ENCODE peak calls at places on chromosome 15, in six cellular contexts. One of them, this sample, is unnamed.

GRCh38 chr15:92869977-92870644 is 30.0 kb upstream of the CHD2 start:
- DNase-seq in immature natural killer cell: no peak
- DNase-seq in NCI-H524: no peak
- DNase-seq in nephron progenitor cell: no peak
- DNase-seq in right atrium auricular region: no peak
- DNase-seq in AG08396: no peak
- DNase-seq in this sample: no peak

GRCh38 chr15:25182098-25182478 is 227.3 kb downstream of the SNRPN start:
- DNase-seq in right atrium auricular region: peak
- DNase-seq in NCI-H524: no peak
- DNase-seq in AG08396: no peak
- DNase-seq in nephron progenitor cell: no peak
- DNase-seq in immature natural killer cell: no peak
- DNase-seq in this sample: no peak

GRCh38 chr15:34011476-34011875 is 27.5 kb downstream of the AVEN start:
- DNase-seq in NCI-H524: no peak
- DNase-seq in right atrium auricular region: no peak
- DNase-seq in immature natural killer cell: no peak
- DNase-seq in nephron progenitor cell: no peak
- DNase-seq in AG08396: no peak
- DNase-seq in this sample: no peak

GRCh38 chr15:84598993-84599392 is 1.8 kb upstream of the ZSCAN2 start:
- DNase-seq in nephron progenitor cell: peak
- DNase-seq in AG08396: peak
- DNase-seq in NCI-H524: peak
- DNase-seq in immature natural killer cell: peak
- DNase-seq in right atrium auricular region: no peak
- DNase-seq in this sample: no peak

GRCh38 chr15:68546318-68546717 is 32.5 kb upstream of the CORO2B start:
- DNase-seq in nephron progenitor cell: no peak
- DNase-seq in right atrium auricular region: no peak
- DNase-seq in immature natural killer cell: no peak
- DNase-seq in NCI-H524: no peak
- DNase-seq in AG08396: no peak
- DNase-seq in this sample: no peak

GRCh38 chr15:52103217-52104207 is 9.1 kb downstream of the BCL2L10 start:
- DNase-seq in right atrium auricular region: peak
- DNase-seq in nephron progenitor cell: no peak
- DNase-seq in immature natural killer cell: no peak
- DNase-seq in NCI-H524: no peak
- DNase-seq in AG08396: peak
- DNase-seq in this sample: no peak

GRCh38 chr15:57502116-57502515 is 89.6 kb upstream of the MYZAP start:
- DNase-seq in nephron progenitor cell: no peak
- DNase-seq in AG08396: no peak
- DNase-seq in NCI-H524: no peak
- DNase-seq in immature natural killer cell: no peak
- DNase-seq in right atrium auricular region: no peak
- DNase-seq in this sample: no peak

GRCh38 chr15:98524838-98525540 is 123.3 kb upstream of the IGF1R start:
- DNase-seq in immature natural killer cell: no peak
- DNase-seq in NCI-H524: no peak
- DNase-seq in AG08396: no peak
- DNase-seq in nephron progenitor cell: no peak
- DNase-seq in right atrium auricular region: no peak
- DNase-seq in this sample: no peak

GRCh38 chr15:83656192-83656591 is 2.3 kb downstream of the ADAMTSL3 start:
- DNase-seq in immature natural killer cell: no peak
- DNase-seq in AG08396: no peak
- DNase-seq in NCI-H524: no peak
- DNase-seq in nephron progenitor cell: no peak
- DNase-seq in right atrium auricular region: no peak
- DNase-seq in this sample: peak

GRCh38 chr15:66004618-66005262 is 135.4 kb downstream of the RAB11A start:
- DNase-seq in immature natural killer cell: no peak
- DNase-seq in AG08396: peak
- DNase-seq in NCI-H524: no peak
- DNase-seq in right atrium auricular region: no peak
- DNase-seq in nephron progenitor cell: peak
- DNase-seq in this sample: no peak

GRCh38 chr15:39704684-39705083 is 78.0 kb downstream of the FSIP1 start:
- DNase-seq in right atrium auricular region: no peak
- DNase-seq in immature natural killer cell: no peak
- DNase-seq in AG08396: peak
- DNase-seq in NCI-H524: no peak
- DNase-seq in nephron progenitor cell: no peak
- DNase-seq in this sample: no peak

GRCh38 chr15:41603941-41604660 is 45.1 kb downstream of the TYRO3 start:
- DNase-seq in nephron progenitor cell: peak
- DNase-seq in immature natural killer cell: peak
- DNase-seq in AG08396: peak
- DNase-seq in right atrium auricular region: peak
- DNase-seq in NCI-H524: peak
- DNase-seq in this sample: no peak

GRCh38 chr15:99438222-99438592 is 127.6 kb upstream of the MEF2A start:
- DNase-seq in NCI-H524: no peak
- DNase-seq in nephron progenitor cell: no peak
- DNase-seq in immature natural killer cell: no peak
- DNase-seq in right atrium auricular region: peak
- DNase-seq in AG08396: no peak
- DNase-seq in this sample: no peak

GRCh38 chr15:35755237-35755802 is 209.4 kb upstream of the DPH6 start:
- DNase-seq in immature natural killer cell: no peak
- DNase-seq in AG08396: no peak
- DNase-seq in nephron progenitor cell: no peak
- DNase-seq in NCI-H524: no peak
- DNase-seq in right atrium auricular region: no peak
- DNase-seq in this sample: no peak

GRCh38 chr15:66877558-66878285 is 175.7 kb downstream of the SMAD6 start:
- DNase-seq in NCI-H524: no peak
- DNase-seq in nephron progenitor cell: peak
- DNase-seq in AG08396: no peak
- DNase-seq in right atrium auricular region: peak
- DNase-seq in immature natural killer cell: no peak
- DNase-seq in this sample: peak

GRCh38 chr15:101689901-101690300 is 34.4 kb downstream of the TARS3 start:
- DNase-seq in right atrium auricular region: no peak
- DNase-seq in nephron progenitor cell: no peak
- DNase-seq in AG08396: peak
- DNase-seq in NCI-H524: no peak
- DNase-seq in immature natural killer cell: no peak
- DNase-seq in this sample: peak

GRCh38 chr15:100671858-100672543 is 69.6 kb downstream of the ASB7 start:
- DNase-seq in right atrium auricular region: no peak
- DNase-seq in immature natural killer cell: no peak
- DNase-seq in nephron progenitor cell: peak
- DNase-seq in AG08396: peak
- DNase-seq in NCI-H524: peak
- DNase-seq in this sample: no peak

GRCh38 chr15:74873756-74874424 is 725 bp upstream of the SCAMP2 start:
- DNase-seq in nephron progenitor cell: peak
- DNase-seq in immature natural killer cell: no peak
- DNase-seq in NCI-H524: no peak
- DNase-seq in right atrium auricular region: peak
- DNase-seq in AG08396: peak
- DNase-seq in this sample: no peak

GRCh38 chr15:72345280-72345679 is 25.3 kb upstream of the CELF6 start:
- DNase-seq in right atrium auricular region: no peak
- DNase-seq in NCI-H524: no peak
- DNase-seq in immature natural killer cell: no peak
- DNase-seq in nephron progenitor cell: no peak
- DNase-seq in AG08396: no peak
- DNase-seq in this sample: no peak

GRCh38 chr15:39587291-39587909 is 6.5 kb downstream of the THBS1 start:
- DNase-seq in nephron progenitor cell: no peak
- DNase-seq in right atrium auricular region: no peak
- DNase-seq in AG08396: no peak
- DNase-seq in immature natural killer cell: no peak
- DNase-seq in NCI-H524: no peak
- DNase-seq in this sample: no peak

GRCh38 chr15:74863239-74864056 is 9.7 kb downstream of the SCAMP2 start:
- DNase-seq in AG08396: no peak
- DNase-seq in immature natural killer cell: no peak
- DNase-seq in NCI-H524: no peak
- DNase-seq in right atrium auricular region: no peak
- DNase-seq in nephron progenitor cell: no peak
- DNase-seq in this sample: no peak

GRCh38 chr15:38648116-38648843 is 83.7 kb upstream of the RASGRP1 start:
- DNase-seq in NCI-H524: no peak
- DNase-seq in right atrium auricular region: no peak
- DNase-seq in nephron progenitor cell: no peak
- DNase-seq in AG08396: no peak
- DNase-seq in immature natural killer cell: no peak
- DNase-seq in this sample: no peak

GRCh38 chr15:63601026-63601726 is 4.0 kb downstream of the FBXL22 start:
- DNase-seq in NCI-H524: no peak
- DNase-seq in right atrium auricular region: no peak
- DNase-seq in AG08396: peak
- DNase-seq in nephron progenitor cell: peak
- DNase-seq in immature natural killer cell: peak
- DNase-seq in this sample: peak

GRCh38 chr15:90592144-90592887 is 62.6 kb downstream of the CRTC3 start:
- DNase-seq in right atrium auricular region: no peak
- DNase-seq in immature natural killer cell: no peak
- DNase-seq in nephron progenitor cell: no peak
- DNase-seq in AG08396: peak
- DNase-seq in NCI-H524: no peak
- DNase-seq in this sample: no peak

GRCh38 chr15:81296673-81297072 is 27.3 kb downstream of the STARD5 start:
- DNase-seq in immature natural killer cell: peak
- DNase-seq in AG08396: no peak
- DNase-seq in right atrium auricular region: no peak
- DNase-seq in nephron progenitor cell: no peak
- DNase-seq in NCI-H524: no peak
- DNase-seq in this sample: no peak

GRCh38 chr15:29596266-29596665 is 226.0 kb downstream of the TJP1 start:
- DNase-seq in right atrium auricular region: no peak
- DNase-seq in AG08396: peak
- DNase-seq in nephron progenitor cell: no peak
- DNase-seq in NCI-H524: peak
- DNase-seq in immature natural killer cell: no peak
- DNase-seq in this sample: peak

GRCh38 chr15:49270541-49271421 is 100.7 kb downstream of the GALK2 start:
- DNase-seq in nephron progenitor cell: no peak
- DNase-seq in right atrium auricular region: peak
- DNase-seq in AG08396: peak
- DNase-seq in immature natural killer cell: no peak
- DNase-seq in NCI-H524: no peak
- DNase-seq in this sample: no peak

GRCh38 chr15:89051875-89052274 is 36.4 kb upstream of the ABHD2 start:
- DNase-seq in immature natural killer cell: no peak
- DNase-seq in right atrium auricular region: no peak
- DNase-seq in nephron progenitor cell: no peak
- DNase-seq in AG08396: peak
- DNase-seq in NCI-H524: no peak
- DNase-seq in this sample: no peak

GRCh38 chr15:20645956-20646355 is 104.4 kb upstream of the GOLGA6L6 start:
- DNase-seq in NCI-H524: no peak
- DNase-seq in right atrium auricular region: no peak
- DNase-seq in nephron progenitor cell: no peak
- DNase-seq in immature natural killer cell: peak
- DNase-seq in AG08396: no peak
- DNase-seq in this sample: no peak

GRCh38 chr15:84671211-84671610 is 13.2 kb upstream of the NMB start:
- DNase-seq in immature natural killer cell: no peak
- DNase-seq in right atrium auricular region: no peak
- DNase-seq in AG08396: peak
- DNase-seq in nephron progenitor cell: no peak
- DNase-seq in NCI-H524: no peak
- DNase-seq in this sample: no peak

GRCh38 chr15:62135532-62136134 is 29.5 kb downstream of the C2CD4B start:
- DNase-seq in immature natural killer cell: no peak
- DNase-seq in NCI-H524: no peak
- DNase-seq in AG08396: no peak
- DNase-seq in nephron progenitor cell: no peak
- DNase-seq in right atrium auricular region: no peak
- DNase-seq in this sample: peak

GRCh38 chr15:95558131-95558530 is 772.4 kb upstream of the NR2F2 start:
- DNase-seq in immature natural killer cell: no peak
- DNase-seq in nephron progenitor cell: no peak
- DNase-seq in NCI-H524: no peak
- DNase-seq in AG08396: no peak
- DNase-seq in right atrium auricular region: no peak
- DNase-seq in this sample: no peak

This sample was measured in esophagus muscularis mucosa.